ENCODE peak calls at places on chromosomes 2 and 18, in five cellular contexts. V is GM06990, T is sigmoid colon, Q is astrocyte of the spinal cord, H is astrocyte of the cerebellum. P is an unnamed sample.

GRCh38 chr2:146262606-146263005 is 1582.2 kb upstream of the ACVR2A start:
- DNase-seq in V (no peak), T (peak), Q (no peak), H (no peak), P (no peak)

GRCh38 chr2:15081356-15081755 is 448.8 kb downstream of the LRATD1 start:
- DNase-seq in V (no peak), T (no peak), Q (no peak), H (no peak), P (no peak)

GRCh38 chr2:149018971-149019370 is 19.5 kb upstream of the LYPD6B start:
- DNase-seq in V (no peak), T (no peak), Q (no peak), H (no peak), P (no peak)

GRCh38 chr2:241818229-241818942 is 9.4 kb downstream of the NEU4 start:
- DNase-seq in V (no peak), T (peak), Q (no peak), H (no peak), P (no peak)

GRCh38 chr2:65416945-65417344 is 15.5 kb downstream of the SPRED2 start:
- DNase-seq in V (peak), T (no peak), Q (no peak), H (no peak), P (no peak)

GRCh38 chr2:37615808-37616673 is 55.4 kb downstream of the CDC42EP3 start:
- DNase-seq in V (no peak), T (peak), Q (no peak), H (no peak), P (no peak)

GRCh38 chr2:15527074-15527739 is 33.9 kb downstream of the NBAS start:
- DNase-seq in V (no peak), T (no peak), Q (no peak), H (no peak), P (no peak)

GRCh38 chr2:45758018-45758417 is 106.5 kb downstream of the PRKCE start:
- DNase-seq in V (no peak), T (no peak), Q (no peak), H (no peak), P (no peak)

GRCh38 chr2:151481744-151482143 is 72.0 kb downstream of the RIF1 start:
- DNase-seq in V (peak), T (no peak), Q (no peak), H (no peak), P (no peak)

GRCh38 chr18:63285332-63285731 is 34.2 kb downstream of the BCL2 start:
- DNase-seq in V (peak), T (no peak), Q (no peak), H (no peak), P (no peak)

GRCh38 chr2:240420206-240420899 is 15.1 kb upstream of the GPC1 start:
- DNase-seq in V (no peak), T (peak), Q (no peak), H (no peak), P (no peak)

GRCh38 chr2:70988726-70989648 is 5.7 kb downstream of the TEX261 start:
- DNase-seq in V (no peak), T (peak), Q (no peak), H (no peak), P (no peak)

GRCh38 chr2:64876137-64876647 is 113.0 kb upstream of the SLC1A4 start:
- DNase-seq in V (no peak), T (no peak), Q (peak), H (no peak), P (peak)

GRCh38 chr2:56410140-56410539 is 226.3 kb downstream of the CCDC85A start:
- DNase-seq in V (no peak), T (no peak), Q (no peak), H (no peak), P (no peak)

GRCh38 chr2:227597993-227598392 is 700 bp upstream of the SCYGR2 start:
- DNase-seq in V (no peak), T (no peak), Q (no peak), H (no peak), P (no peak)

GRCh38 chr2:135916232-135916631 is 40.0 kb upstream of the MCM6 start:
- DNase-seq in V (peak), T (no peak), Q (peak), H (peak), P (no peak)

GRCh38 chr2:173550143-173550542 is 195.5 kb downstream of the CDCA7 start:
- DNase-seq in V (no peak), T (no peak), Q (peak), H (no peak), P (peak)

GRCh38 chr2:231714639-231715498 is 6.5 kb downstream of the PTMA start:
- DNase-seq in V (peak), T (peak), Q (peak), H (no peak), P (peak)

GRCh38 chr2:58140508-58141072 is 94.0 kb downstream of the VRK2 start:
- DNase-seq in V (no peak), T (no peak), Q (peak), H (no peak), P (no peak)

GRCh38 chr2:31235504-31235902 is 1.6 kb downstream of the EHD3 start:
- DNase-seq in V (no peak), T (no peak), Q (peak), H (peak), P (peak)

GRCh38 chr2:211822686-211823335 is 715.8 kb downstream of the ERBB4 start:
- DNase-seq in V (no peak), T (no peak), Q (no peak), H (no peak), P (peak)

GRCh38 chr2:203446780-203447179 is 88.3 kb downstream of the RAPH1 start:
- DNase-seq in V (no peak), T (no peak), Q (no peak), H (no peak), P (no peak)

GRCh38 chr2:40332096-40332826 is 119.6 kb downstream of the SLC8A1 start:
- DNase-seq in V (no peak), T (no peak), Q (peak), H (no peak), P (peak)

GRCh38 chr2:218889937-218890336 is 9.3 kb downstream of the WNT10A start:
- DNase-seq in V (no peak), T (no peak), Q (no peak), H (no peak), P (no peak)

GRCh38 chr2:217827430-217828201 is 175.2 kb downstream of the TNS1 start:
- DNase-seq in V (no peak), T (no peak), Q (no peak), H (no peak), P (no peak)

GRCh38 chr2:84495539-84496146 is 20.7 kb upstream of the DNAH6 start:
- DNase-seq in V (peak), T (no peak), Q (peak), H (peak), P (peak)

GRCh38 chr18:59623456-59624383 is 73.5 kb downstream of the CCBE1 start:
- DNase-seq in V (no peak), T (no peak), Q (peak), H (peak), P (peak)

GRCh38 chr2:35391736-35392442 is 963.7 kb upstream of the CRIM1 start:
- DNase-seq in V (no peak), T (no peak), Q (no peak), H (no peak), P (no peak)

GRCh38 chr2:103959174-103960125 is 894.5 kb upstream of the POU3F3 start:
- DNase-seq in V (no peak), T (no peak), Q (peak), H (peak), P (peak)

GRCh38 chr2:168145011-168145410 is 102.4 kb downstream of the STK39 start:
- DNase-seq in V (no peak), T (no peak), Q (no peak), H (no peak), P (no peak)

GRCh38 chr2:64404743-64405142 is 49.2 kb upstream of the LGALSL start:
- DNase-seq in V (no peak), T (no peak), Q (no peak), H (no peak), P (no peak)

GRCh38 chr2:180652794-180653193 is 327.6 kb upstream of the UBE2E3 start:
- DNase-seq in V (no peak), T (no peak), Q (no peak), H (no peak), P (no peak)

GRCh38 chr18:11040823-11041712 is 108.3 kb downstream of the PIEZO2 start:
- DNase-seq in V (no peak), T (no peak), Q (peak), H (peak), P (peak)

GRCh38 chr18:58570360-58571064 is 58.4 kb downstream of the ALPK2 start:
- DNase-seq in V (no peak), T (no peak), Q (peak), H (no peak), P (no peak)

GRCh38 chr2:16686641-16687040 is 21.0 kb upstream of the CYRIA start:
- DNase-seq in V (no peak), T (no peak), Q (no peak), H (no peak), P (no peak)

GRCh38 chr2:70140978-70141753 is 49.7 kb downstream of the C2orf42 start:
- DNase-seq in V (peak), T (peak), Q (peak), H (no peak), P (peak)

GRCh38 chr2:88032070-88032702 is 15.8 kb upstream of the RNU2-63P start:
- DNase-seq in V (no peak), T (no peak), Q (no peak), H (no peak), P (no peak)

GRCh38 chr2:128412181-128412871 is 93.7 kb upstream of the HS6ST1 start:
- DNase-seq in V (no peak), T (no peak), Q (no peak), H (no peak), P (no peak)

GRCh38 chr18:42192251-42193248 is 237.5 kb downstream of the PIK3C3 start:
- DNase-seq in V (no peak), T (no peak), Q (peak), H (no peak), P (no peak)

DNA sequence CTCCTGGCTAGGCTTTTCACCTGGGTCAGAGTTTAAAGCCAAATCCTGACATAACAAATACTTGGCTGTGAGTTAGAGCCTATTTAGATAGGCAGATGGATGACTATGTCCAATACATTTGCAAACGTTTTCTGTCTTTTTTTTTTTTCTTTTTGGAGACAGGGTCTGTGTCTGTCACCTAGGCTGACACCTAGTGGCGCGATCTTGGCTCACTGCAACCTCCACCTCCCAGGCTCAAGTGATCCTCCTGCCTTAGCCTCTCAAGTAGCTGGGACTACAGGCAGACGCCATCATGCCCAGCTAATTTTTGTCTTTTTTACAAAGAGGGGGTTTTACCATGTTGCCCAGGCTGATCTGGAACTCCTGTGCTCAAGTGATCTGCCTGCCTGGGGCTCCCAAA is 124.8 kb downstream of the DYM start:
- DNase-seq in V (no peak), T (no peak), Q (no peak), H (no peak), P (no peak)
- TF ChIP-seq CTCF in V (peak), T (no peak), Q (no peak), H (no peak), P (peak)

GRCh38 chr2:75710577-75711253 is at the start of gene GCFC2:
- DNase-seq in V (peak), T (peak), Q (peak), H (peak), P (peak)
- TF ChIP-seq CTCF in V (peak), T (peak), Q (peak), H (peak), P (peak)

GRCh38 chr2:72116081-72116533 is 31.6 kb downstream of the CYP26B1 start:
- DNase-seq in V (no peak), T (peak), Q (no peak), H (no peak), P (no peak)
- TF ChIP-seq CTCF in V (peak), T (no peak), Q (peak), H (peak), P (peak)

GRCh38 chr18:34528177-34528576 is 181.9 kb upstream of the DTNA start:
- DNase-seq in V (no peak), T (no peak), Q (no peak), H (no peak), P (no peak)
- TF ChIP-seq CTCF in V (no peak), T (no peak), Q (no peak), H (no peak), P (no peak)

P was measured in brain microvascular endothelial cell.